ENCODE peak calls at places on chromosome 20, in ten cellular contexts. M is stimulated activated naive B cell treated with anti-CD40 and anti-IgM and Interleukin-4, amounts not matched to agents 10 μg/mL and 1 μg/mL and 100 μg/mL, for 72 hours; X is D341Med; N is activated CD8-positive, alpha-beta memory T cell treated with anti-CD3 and anti-CD28 coated beads for 4 hours; V is nephron progenitor cell; B is mesendoderm; L is HFF-Myc; U is lung; I is stimulated activated CD8-positive, alpha-beta memory T cell treated with anti-CD3 and anti-CD28 coated beads, Interleukin-4, amount 100 ng/mL, for 24 hours; W is GM20000. Q is an unnamed sample.

GRCh38 chr20:51979226-51979625 is 176.9 kb upstream of the SALL4 start:
- DNase-seq in M (no peak), X (no peak), N (no peak), V (no peak), B (no peak), L (no peak), U (no peak), I (no peak), W (no peak), Q (no peak)

GRCh38 chr20:38764563-38765355 is 16.5 kb downstream of the ACTR5 start:
- DNase-seq in M (no peak), X (no peak), N (peak; percentile 19), V (no peak), B (peak; percentile 50), L (peak; percentile 43), U (no peak), I (peak; percentile 31), W (no peak), Q (peak; percentile 85)

GRCh38 chr20:47934761-47935160 is 149.5 kb upstream of the SULF2 start:
- DNase-seq in M (no peak), X (no peak), N (no peak), V (no peak), B (no peak), L (no peak), U (no peak), I (no peak), W (no peak), Q (no peak)

GRCh38 chr20:60453847-60454246 is 495.6 kb downstream of the CDH26 start:
- DNase-seq in M (no peak), X (no peak), N (no peak), V (peak; percentile 46), B (peak; percentile 56), L (no peak), U (no peak), I (no peak), W (no peak), Q (no peak)

GRCh38 chr20:48658505-48658904 is 169.3 kb downstream of the PREX1 start:
- DNase-seq in M (no peak), X (no peak), N (no peak), V (no peak), B (no peak), L (no peak), U (no peak), I (no peak), W (no peak), Q (no peak)

GRCh38 chr20:63653974-63654680 is 903 bp upstream of the STMN3 start:
- DNase-seq in M (no peak), X (no peak), N (no peak), V (no peak), B (no peak), L (no peak), U (no peak), I (no peak), W (no peak), Q (no peak)

GRCh38 chr20:14142171-14142570 is 146.9 kb downstream of the MACROD2 start:
- DNase-seq in M (no peak), X (peak; percentile 68), N (no peak), V (peak; percentile 59), B (peak; percentile 97), L (peak; percentile 21), U (peak; percentile 32), I (no peak), W (peak; percentile 7), Q (peak; percentile 13)

GRCh38 chr20:45863543-45864470 is 6.4 kb downstream of the ZSWIM3 start:
- DNase-seq in M (no peak), X (no peak), N (no peak), V (no peak), B (no peak), L (no peak), U (no peak), I (no peak), W (no peak), Q (no peak)

GRCh38 chr20:56983813-56984212 is 282.6 kb downstream of the BMP7 start:
- DNase-seq in M (no peak), X (no peak), N (no peak), V (no peak), B (no peak), L (no peak), U (no peak), I (no peak), W (no peak), Q (no peak)

GRCh38 chr20:53943522-53944291 is 126.7 kb downstream of the BCAS1 start:
- DNase-seq in M (no peak), X (peak; percentile 61), N (no peak), V (no peak), B (no peak), L (no peak), U (no peak), I (no peak), W (peak; percentile 37), Q (peak; percentile 37)

GRCh38 chr20:18431206-18431605 is 35.6 kb downstream of the DZANK1 start:
- DNase-seq in M (no peak), X (no peak), N (no peak), V (no peak), B (peak; percentile 69), L (no peak), U (no peak), I (no peak), W (no peak), Q (no peak)

GRCh38 chr20:19981091-19981490 is 36.1 kb upstream of the NAA20 start:
- DNase-seq in M (no peak), X (no peak), N (no peak), V (no peak), B (peak; percentile 57), L (no peak), U (no peak), I (no peak), W (no peak), Q (no peak)

GRCh38 chr20:43736588-43737091 is 9.8 kb upstream of the GTSF1L start:
- DNase-seq in M (peak; percentile 83), X (no peak), N (no peak), V (no peak), B (peak; percentile 94), L (no peak), U (no peak), I (peak; percentile 14), W (peak; percentile 75), Q (no peak)

GRCh38 chr20:46430921-46431712 is 24.7 kb upstream of the ELMO2 start:
- DNase-seq in M (no peak), X (no peak), N (no peak), V (no peak), B (no peak), L (no peak), U (no peak), I (no peak), W (no peak), Q (no peak)

GRCh38 chr20:24116611-24117010 is 128.0 kb upstream of the GGTLC1 start:
- DNase-seq in M (no peak), X (no peak), N (no peak), V (no peak), B (no peak), L (no peak), U (no peak), I (no peak), W (no peak), Q (no peak)

GRCh38 chr20:9838378-9839295 is at the start of gene PAK5:
- DNase-seq in M (no peak), X (peak; percentile 88), N (no peak), V (peak; percentile 95), B (peak; percentile 96), L (no peak), U (peak; percentile 68), I (no peak), W (no peak), Q (peak; percentile 30)

Q was measured in AG08396.